ENCODE peak calls at places on chromosome 17, in seven cellular contexts. K is stimulated activated CD8-positive, alpha-beta memory T cell treated with anti-CD3 and anti-CD28 coated beads, Interleukin-12 subunit alpha, Interleukin-12 subunit beta, amount 100 ng/mL, for 1 hour; J is activated CD8-positive, alpha-beta memory T cell treated with anti-CD3 and anti-CD28 coated beads for 4 hours; Y is colonic mucosa; Q is amniotic epithelial cell; U is iPS-NIHi11; D is B cell. H is an unnamed sample.

GRCh38 chr17:47686276-47686635 is 7.7 kb upstream of the TBKBP1 start:
- DNase-seq in K (no peak), J (no peak), Y (no peak), Q (peak), U (no peak), D (no peak), H (no peak)

GRCh38 chr17:40415390-40415789 is 2.3 kb downstream of the TOP2A start:
- DNase-seq in K (no peak), J (no peak), Y (no peak), Q (peak), U (peak), D (peak), H (no peak)

GRCh38 chr17:44354582-44355309 is 8.9 kb downstream of the FAM171A2 start:
- DNase-seq in K (peak), J (peak), Y (peak), Q (no peak), U (peak), D (peak), H (no peak)

GRCh38 chr17:17079761-17080160 is 37.5 kb downstream of the MPRIP start:
- DNase-seq in K (no peak), J (no peak), Y (no peak), Q (no peak), U (no peak), D (no peak), H (no peak)

GRCh38 chr17:35183332-35183731 is 10.9 kb downstream of the SLC35G3 start:
- DNase-seq in K (no peak), J (no peak), Y (no peak), Q (no peak), U (no peak), D (no peak), H (no peak)

GRCh38 chr17:43442711-43443110 is 41.1 kb upstream of the DHX8 start:
- DNase-seq in K (no peak), J (no peak), Y (no peak), Q (peak), U (no peak), D (no peak), H (no peak)

GRCh38 chr17:31745964-31746650 is 112.9 kb downstream of the COPRS start:
- DNase-seq in K (no peak), J (no peak), Y (no peak), Q (no peak), U (no peak), D (no peak), H (no peak)

GRCh38 chr17:50051082-50051576 is 4.8 kb upstream of the ITGA3 start:
- DNase-seq in K (peak), J (peak), Y (no peak), Q (peak), U (no peak), D (no peak), H (no peak)

GRCh38 chr17:60577147-60577925 is 22.7 kb upstream of the PPM1D start:
- DNase-seq in K (no peak), J (no peak), Y (peak), Q (peak), U (peak), D (no peak), H (peak)

GRCh38 chr17:82449883-82450356 is 632 bp downstream of the CYBC1 start:
- DNase-seq in K (peak), J (peak), Y (peak), Q (no peak), U (no peak), D (no peak), H (no peak)

GRCh38 chr17:82153745-82154375 is 55.8 kb upstream of the FASN start:
- DNase-seq in K (peak), J (peak), Y (peak), Q (peak), U (peak), D (peak), H (peak)

GRCh38 chr17:31488264-31488981 is 96.9 kb downstream of the RAB11FIP4 start:
- DNase-seq in K (no peak), J (no peak), Y (peak), Q (no peak), U (no peak), D (no peak), H (no peak)

GRCh38 chr17:81976332-81977210 is 858 bp upstream of the ASPSCR1 start:
- DNase-seq in K (no peak), J (no peak), Y (peak), Q (no peak), U (peak), D (no peak), H (no peak)

GRCh38 chr17:51617876-51618455 is 357.6 kb downstream of the UTP18 start:
- DNase-seq in K (no peak), J (no peak), Y (no peak), Q (no peak), U (no peak), D (no peak), H (no peak)

H was measured in mucosa of gallbladder.